ENCODE peak calls at places on chromosome 11, in six cellular contexts. Y, J, A, E, H and L are unnamed samples.

GRCh38 chr11:73072935-73073481 is 69.1 kb downstream of the FCHSD2 start:
- DNase-seq in Y (peak; percentile 47), J (peak; percentile 51), A (peak; percentile 81), E (no peak), H (no peak), L (peak; percentile 27)

GRCh38 chr11:130449996-130450419 is 1.6 kb downstream of the ADAMTS15 start:
- DNase-seq in Y (peak; percentile 86), J (peak; percentile 90), A (no peak), E (peak; percentile 57), H (peak; percentile 82), L (no peak)

GRCh38 chr11:71927813-71928738 is at the start of gene XNDC1N:
- DNase-seq in Y (peak; percentile 71), J (peak; percentile 89), A (peak; percentile 93), E (peak; percentile 70), H (peak; percentile 58), L (peak; percentile 77)

GRCh38 chr11:66853242-66854229 is 3.3 kb upstream of the LRFN4 start:
- DNase-seq in Y (no peak), J (no peak), A (no peak), E (peak; percentile 22), H (no peak), L (no peak)

GRCh38 chr11:35967042-35967441 is 23.2 kb downstream of the LDLRAD3 start:
- DNase-seq in Y (no peak), J (no peak), A (no peak), E (no peak), H (no peak), L (no peak)

GRCh38 chr11:33699515-33700424 is 856 bp downstream of the C11orf91 start:
- DNase-seq in Y (peak; percentile 82), J (no peak), A (no peak), E (peak; percentile 38), H (peak; percentile 56), L (no peak)

GRCh38 chr11:44147751-44148150 is 52.3 kb downstream of the EXT2 start:
- DNase-seq in Y (no peak), J (no peak), A (no peak), E (no peak), H (no peak), L (no peak)

GRCh38 chr11:111409915-111410314 is 30.8 kb upstream of the POU2AF1 start:
- DNase-seq in Y (no peak), J (no peak), A (no peak), E (no peak), H (no peak), L (peak; percentile 42)

GRCh38 chr11:108929241-108929640 is 264.4 kb downstream of the DDX10 start:
- DNase-seq in Y (no peak), J (peak; percentile 97), A (peak; percentile 97), E (no peak), H (no peak), L (no peak)

GRCh38 chr11:116190861-116191260 is 581.9 kb downstream of the BUD13 start:
- DNase-seq in Y (no peak), J (no peak), A (no peak), E (no peak), H (no peak), L (no peak)

GRCh38 chr11:116190206-116190605 is 582.6 kb downstream of the BUD13 start:
- DNase-seq in Y (no peak), J (no peak), A (no peak), E (no peak), H (no peak), L (no peak)

GRCh38 chr11:116187026-116187425 is 585.8 kb downstream of the BUD13 start:
- DNase-seq in Y (no peak), J (no peak), A (no peak), E (no peak), H (no peak), L (no peak)

GRCh38 chr11:116188350-116188749 is 584.4 kb downstream of the BUD13 start:
- DNase-seq in Y (no peak), J (no peak), A (no peak), E (no peak), H (no peak), L (no peak)

GRCh38 chr11:116189378-116190170 is 583.2 kb downstream of the BUD13 start:
- DNase-seq in Y (no peak), J (no peak), A (no peak), E (no peak), H (no peak), L (no peak)
- TF ChIP-seq CTCF in Y (no peak), J (no peak), A (no peak), E (no peak), H (no peak), L (no peak)

DNA sequence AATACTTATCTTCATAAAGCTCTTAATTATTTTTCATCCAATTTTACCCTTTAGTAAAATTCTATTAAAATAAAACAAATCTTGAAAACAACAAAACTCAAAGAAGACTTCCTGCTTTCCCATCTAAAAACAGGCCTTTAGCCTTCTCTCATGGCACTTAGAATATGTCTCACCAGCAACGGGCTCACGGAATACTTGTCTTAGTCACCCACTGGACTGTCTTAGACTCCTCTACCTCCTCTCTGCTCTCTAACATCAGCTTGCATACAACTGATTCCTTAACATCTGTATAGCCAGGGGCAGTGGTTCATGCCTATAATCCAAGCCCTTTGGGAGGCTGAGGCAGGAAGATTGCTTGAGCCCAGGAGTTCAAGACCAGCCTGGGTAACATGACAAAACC is 13.7 kb downstream of the HPS5 start:
- DNase-seq in Y (no peak), J (no peak), A (no peak), E (no peak), H (no peak), L (no peak)
- TF ChIP-seq CTCF in Y (no peak), J (no peak), A (no peak), E (no peak), H (no peak), L (no peak)

DNA sequence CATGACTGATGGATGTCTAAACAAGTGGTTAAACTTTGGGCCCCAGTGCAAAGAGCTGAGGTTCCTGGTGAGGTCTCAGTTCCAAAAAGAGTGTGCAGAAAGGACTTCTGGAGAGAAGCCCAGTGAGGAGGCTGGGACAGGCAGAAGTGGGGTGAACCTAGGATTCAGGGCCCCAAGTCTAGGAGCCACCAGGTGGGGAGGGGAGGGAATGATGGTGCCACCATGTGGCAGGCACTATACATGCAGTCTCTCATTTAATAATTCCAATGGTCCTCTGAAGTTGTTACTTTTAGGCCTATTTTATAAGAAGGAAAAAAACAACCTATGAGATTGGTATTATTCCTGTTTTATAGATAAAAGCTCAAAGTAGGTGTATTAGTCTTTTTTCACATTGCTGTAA is 102.0 kb downstream of the INSC start:
- DNase-seq in Y (no peak), J (no peak), A (no peak), E (no peak), H (no peak), L (peak; percentile 33)
- TF ChIP-seq CTCF in Y (no peak), J (peak; percentile 44), A (peak; percentile 40), E (no peak), H (no peak), L (peak; percentile 36)

GRCh38 chr11:57459112-57460016 is 964 bp upstream of the RTN4RL2 start:
- DNase-seq in Y (no peak), J (no peak), A (peak; percentile 36), E (no peak), H (no peak), L (peak; percentile 59)

GRCh38 chr11:57456960-57457642 is 3.2 kb upstream of the RTN4RL2 start:
- DNase-seq in Y (peak; percentile 92), J (peak; percentile 88), A (peak; percentile 94), E (peak; percentile 92), H (peak; percentile 92), L (peak; percentile 84)

GRCh38 chr11:57458410-57459111 is 1.8 kb upstream of the RTN4RL2 start:
- DNase-seq in Y (peak; percentile 74), J (no peak), A (peak; percentile 60), E (no peak), H (peak; percentile 55), L (peak; percentile 68)

GRCh38 chr11:57458060-57458409 is 2.3 kb upstream of the RTN4RL2 start:
- DNase-seq in Y (no peak), J (no peak), A (peak; percentile 62), E (no peak), H (no peak), L (no peak)

DNA sequence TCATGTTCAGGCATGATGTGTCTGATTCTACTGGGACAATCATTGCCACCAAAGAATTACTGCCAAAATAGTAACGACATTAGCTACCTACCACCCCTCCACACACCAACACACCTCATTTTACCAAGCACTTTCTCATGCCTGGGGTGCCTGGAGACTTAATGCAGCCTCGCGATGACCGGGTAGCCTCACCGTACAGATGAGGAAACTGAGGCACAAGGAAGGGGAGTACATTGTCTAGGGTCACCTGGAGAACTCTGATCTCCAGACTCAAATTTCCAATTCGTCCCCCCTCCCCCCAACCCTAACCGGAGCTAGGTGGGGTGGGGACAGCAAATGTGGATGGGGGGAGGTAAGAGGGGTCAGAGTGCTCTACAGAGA is 2.7 kb upstream of the RTN4RL2 start:
- DNase-seq in Y (no peak), J (no peak), A (no peak), E (no peak), H (no peak), L (no peak)
- TF ChIP-seq CTCF in Y (peak; percentile 31), J (no peak), A (no peak), E (no peak), H (no peak), L (no peak)

GRCh38 chr11:48384670-48385069 is 18.4 kb upstream of the OR4C5 start:
- DNase-seq in Y (no peak), J (no peak), A (no peak), E (no peak), H (no peak), L (no peak)
- TF ChIP-seq CTCF in Y (no peak), J (no peak), A (peak; percentile 24), E (no peak), H (no peak), L (no peak)

DNA sequence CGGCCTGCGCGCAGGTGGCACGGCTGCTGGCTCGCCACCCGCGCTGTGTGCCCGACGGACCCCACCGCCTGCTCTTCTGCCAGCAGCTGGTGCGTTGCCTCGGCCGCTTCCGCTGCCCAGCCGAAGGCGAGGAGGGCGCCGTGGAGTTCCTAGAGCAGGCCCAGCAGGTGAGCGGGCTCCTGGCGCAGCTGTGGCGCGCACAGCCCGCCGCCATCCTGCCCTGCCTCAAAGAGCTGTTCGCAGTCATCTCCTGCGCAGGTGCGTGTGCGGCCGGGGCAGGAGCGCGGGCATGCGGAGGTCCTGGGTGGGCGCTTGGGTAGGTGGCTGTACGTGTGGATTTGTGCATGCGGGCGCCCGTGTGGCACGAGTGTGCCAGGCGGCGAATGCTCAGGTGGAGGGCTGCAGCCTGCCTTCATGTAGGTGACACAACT is 8.0 kb downstream of the USP35 start:
- DNase-seq in Y (no peak), J (no peak), A (no peak), E (no peak), H (no peak), L (no peak)
- TF ChIP-seq CTCF in Y (no peak), J (no peak), A (no peak), E (no peak), H (no peak), L (no peak)

GRCh38 chr11:118401880-118402590 is 629 bp downstream of the ATP5MG start:
- DNase-seq in Y (no peak), J (peak; percentile 88), A (peak; percentile 37), E (no peak), H (no peak), L (no peak)
- TF ChIP-seq CTCF in Y (no peak), J (no peak), A (no peak), E (no peak), H (no peak), L (no peak)

GRCh38 chr11:100560606-100561005 is 126.5 kb upstream of the ARHGAP42 start:
- DNase-seq in Y (no peak), J (no peak), A (no peak), E (no peak), H (no peak), L (no peak)
- TF ChIP-seq CTCF in Y (no peak), J (no peak), A (no peak), E (no peak), H (no peak), L (no peak)